ENCODE peak calls at places on chromosomes 13 and 19, in five cellular contexts. R is stomach, P is GM23338, Y is IMR-90, E is SK-N-SH. Q is an unnamed sample.
A peak's percentile ranks its signal among the peaks of the same experiment; 100 is the strongest.

GRCh38 chr13:23579886-23580706 is 9.9 kb downstream of the TNFRSF19 start:
- DNase-seq in R (no peak), P (peak; percentile 46), Y (peak; percentile 40), E (no peak), Q (no peak)

GRCh38 chr19:53898680-53899341 is 10.3 kb upstream of the CACNG7 start:
- DNase-seq in R (no peak), P (peak; percentile 100), Y (no peak), E (peak; percentile 96), Q (peak; percentile 100)

GRCh38 chr19:51595190-51595589 is 24.1 kb downstream of the ZNF175 start:
- DNase-seq in R (no peak), P (no peak), Y (no peak), E (no peak), Q (no peak)

GRCh38 chr19:48961051-48961649 is 4.0 kb upstream of the FTL start:
- DNase-seq in R (no peak), P (no peak), Y (no peak), E (no peak), Q (no peak)

GRCh38 chr13:107835339-107836018 is 379.9 kb downstream of the LIG4 start:
- DNase-seq in R (no peak), P (no peak), Y (peak; percentile 88), E (no peak), Q (no peak)

GRCh38 chr19:49764341-49764740 is 1.2 kb upstream of the TSKS start:
- DNase-seq in R (no peak), P (no peak), Y (no peak), E (no peak), Q (no peak)

GRCh38 chr13:43364210-43365041 is 341.0 kb downstream of the DNAJC15 start:
- DNase-seq in R (no peak), P (no peak), Y (peak; percentile 70), E (no peak), Q (no peak)

GRCh38 chr13:48998893-48999292 is 23.2 kb downstream of the FNDC3A start:
- DNase-seq in R (no peak), P (no peak), Y (no peak), E (no peak), Q (no peak)

GRCh38 chr19:623974-624373 is 9.4 kb downstream of the POLRMT start:
- DNase-seq in R (no peak), P (no peak), Y (peak; percentile 82), E (no peak), Q (no peak)

GRCh38 chr19:16203256-16204004 is 5.7 kb downstream of the AP1M1 start:
- DNase-seq in R (no peak), P (no peak), Y (no peak), E (no peak), Q (peak; percentile 33)

GRCh38 chr13:41241626-41242025 is 21.8 kb downstream of the MTRF1 start:
- DNase-seq in R (no peak), P (no peak), Y (no peak), E (peak; percentile 32), Q (no peak)

GRCh38 chr13:94249512-94249911 is 230.0 kb downstream of the DCT start:
- DNase-seq in R (no peak), P (peak; percentile 28), Y (peak; percentile 88), E (no peak), Q (peak; percentile 56)

GRCh38 chr13:21637296-21637695 is 33.3 kb upstream of the MICU2 start:
- DNase-seq in R (peak; percentile 82), P (peak; percentile 10), Y (peak; percentile 43), E (no peak), Q (no peak)

DNA sequence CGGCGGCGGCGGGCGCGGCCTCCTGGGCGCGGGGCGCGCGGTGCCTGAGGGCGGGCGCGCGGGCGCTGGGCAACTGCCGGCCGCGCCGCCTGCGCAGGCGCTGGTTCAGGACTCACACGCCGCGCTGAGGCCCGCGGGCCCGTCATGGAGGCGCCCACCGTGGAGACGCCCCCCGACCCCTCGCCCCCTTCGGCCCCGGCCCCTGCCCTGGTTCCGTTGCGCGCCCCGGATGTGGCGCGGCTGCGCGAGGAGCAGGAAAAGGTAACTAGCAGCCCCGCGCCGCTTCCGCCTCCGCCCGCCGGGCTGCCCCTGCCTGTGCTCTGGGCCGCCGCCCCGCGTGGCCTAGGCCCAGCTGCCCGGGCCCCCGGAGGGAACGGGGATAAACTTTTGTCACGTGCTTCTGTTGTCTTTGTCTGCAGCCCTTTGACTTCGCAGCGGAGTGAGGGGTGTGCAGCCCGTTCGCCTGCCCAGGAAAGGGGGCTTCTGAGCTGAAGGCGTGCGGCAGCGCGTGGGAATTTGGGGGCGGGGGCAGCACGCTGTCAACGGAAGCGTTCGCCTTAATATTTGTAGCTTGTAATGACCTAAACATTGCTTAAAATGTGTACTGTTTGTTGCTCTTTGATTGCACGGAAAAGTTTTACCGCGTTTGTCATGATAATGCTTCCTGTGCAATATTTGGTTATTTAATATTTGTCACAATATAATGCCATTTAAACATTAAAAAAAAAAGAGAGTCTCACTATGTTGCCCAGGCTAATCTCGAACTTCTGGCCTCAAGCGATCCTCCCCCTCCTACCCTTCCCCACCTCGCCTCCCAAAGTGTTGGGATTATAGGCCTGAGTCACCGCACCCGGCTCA is 594 bp downstream of the URI1 start:
- DNase-seq in R (peak; percentile 71), P (peak; percentile 71), Y (no peak), E (peak; percentile 89), Q (peak; percentile 85)
- H3K4me1 ChIP-seq in R (peaks cover 53% of the 10 kb centered on the region), P (peaks cover 24% of the 10 kb centered on the region), Y (peaks cover 8% of the 10 kb centered on the region), E (peaks cover 6% of the 10 kb centered on the region), Q (no peaks in the 10 kb centered on the region)

GRCh38 chr13:31997641-31998040 is 33.9 kb upstream of the FRY start:
- DNase-seq in R (no peak), P (no peak), Y (no peak), E (no peak), Q (no peak)
- H3K4me3 ChIP-seq in R (no peak overlapping the region), P (no peak overlapping the region), Y (no peak overlapping the region), E (no peak overlapping the region), Q (no peak overlapping the region)

GRCh38 chr19:55385749-55386514 is at the start of gene RPL28:
- DNase-seq in R (peak; percentile 98), P (peak; percentile 99), Y (peak; percentile 97), E (peak; percentile 94), Q (peak; percentile 99)
- H3K4me1 ChIP-seq in R (peaks cover 73% of the 10 kb centered on the region), P (peaks cover 52% of the 10 kb centered on the region), Y (peaks cover 41% of the 10 kb centered on the region), E (peaks cover 51% of the 10 kb centered on the region), Q (peaks cover 21% of the 10 kb centered on the region)

GRCh38 chr19:33518541-33518940 is 3.0 kb downstream of the PEPD start:
- DNase-seq in R (no peak), P (peak; percentile 30), Y (no peak), E (no peak), Q (no peak)
- H3K4me3 ChIP-seq in R (no peak overlapping the region), P (no peak overlapping the region), Y (no peak overlapping the region), E (no peak overlapping the region), Q (no peak overlapping the region)

GRCh38 chr13:39415003-39415402 is 188.0 kb downstream of the LHFPL6 start:
- DNase-seq in R (no peak), P (no peak), Y (no peak), E (no peak), Q (no peak)
- H3K4me1 ChIP-seq in R (peaks cover 23% of the 10 kb centered on the region), P (peaks cover 74% of the 10 kb centered on the region), Y (peaks cover 2% of the 10 kb centered on the region), E (no peaks in the 10 kb centered on the region), Q (peaks cover 16% of the 10 kb centered on the region)

DNA sequence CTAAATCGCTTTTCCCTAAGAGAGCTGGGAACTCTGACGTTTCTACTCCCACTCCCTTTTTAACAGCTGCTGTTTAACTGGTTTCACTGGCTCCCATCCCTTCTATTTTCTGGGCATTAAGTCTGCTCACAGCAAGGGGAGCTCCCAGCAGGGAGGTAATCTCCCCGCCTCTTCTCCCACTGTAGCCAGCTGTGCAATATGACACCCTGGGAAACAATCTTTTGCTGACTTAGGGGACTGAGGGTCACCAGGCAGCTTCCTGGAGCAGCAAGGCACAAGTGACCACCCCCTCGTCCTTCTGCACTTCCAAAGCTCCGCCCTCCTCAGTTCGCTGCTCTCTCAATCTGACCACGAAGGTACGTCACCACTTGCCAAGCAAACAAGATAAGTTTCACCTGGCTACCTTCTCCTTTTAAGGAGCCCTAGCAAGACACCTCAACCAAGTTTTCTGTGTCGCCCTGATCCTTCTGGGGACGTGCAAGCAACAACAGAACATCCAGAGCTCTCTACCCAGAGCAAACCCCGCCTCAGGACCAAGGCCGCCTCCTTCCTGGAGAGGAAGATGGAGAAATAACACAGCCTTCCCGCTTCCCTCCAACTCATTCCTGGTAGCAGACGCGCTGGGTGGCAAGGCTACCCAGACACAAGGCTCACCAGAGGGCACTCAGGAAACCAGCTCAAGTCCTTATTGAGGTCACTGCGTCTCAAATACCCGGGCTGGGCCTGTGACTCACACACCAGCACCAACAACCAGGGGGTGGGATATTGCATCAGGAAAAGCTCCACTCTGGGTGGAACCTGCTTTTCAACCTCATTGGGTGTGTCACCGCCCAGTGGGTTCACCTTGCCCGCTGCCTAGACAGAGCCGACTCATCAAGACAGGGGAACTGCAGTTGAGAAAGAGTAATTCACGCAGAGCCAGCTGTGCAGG is 92.4 kb downstream of the STK24 start:
- DNase-seq in R (peak; percentile 85), P (peak; percentile 91), Y (peak; percentile 95), E (no peak), Q (peak; percentile 94)
- H3K4me3 ChIP-seq in R (no peak overlapping the region), P (peak overlapping the region; percentile 25), Y (no peak overlapping the region), E (peak overlapping the region; percentile 8), Q (peak overlapping the region; percentile 56)

DNA sequence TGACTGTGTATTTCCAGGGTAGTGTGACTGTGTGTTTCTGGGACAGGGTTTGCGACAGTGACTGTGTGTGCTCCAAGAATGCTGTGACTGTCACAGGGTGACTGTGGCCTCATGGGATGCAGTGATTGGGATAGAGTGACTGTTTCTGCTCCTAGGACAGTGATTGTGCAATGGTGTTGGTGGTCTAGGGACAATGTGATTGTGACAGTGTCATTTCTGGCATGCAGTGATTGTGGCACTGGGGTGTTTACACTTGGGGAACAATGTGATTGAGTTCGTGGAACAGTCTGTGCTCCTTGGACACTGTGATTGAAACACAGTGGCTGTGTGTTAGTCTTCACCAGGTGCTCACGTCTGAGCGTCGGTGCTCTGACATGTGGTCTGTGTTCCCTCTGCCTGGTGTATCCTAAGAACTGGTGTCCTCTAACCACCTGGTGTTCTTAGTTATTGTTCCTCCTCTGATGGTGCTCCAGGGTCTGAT is 1.7 kb downstream of the PDE4A start:
- DNase-seq in R (no peak), P (no peak), Y (no peak), E (no peak), Q (no peak)
- H3K4me1 ChIP-seq in R (peaks cover 71% of the 10 kb centered on the region), P (peaks cover 30% of the 10 kb centered on the region), Y (peaks cover 13% of the 10 kb centered on the region), E (peaks cover 10% of the 10 kb centered on the region), Q (peaks cover 3% of the 10 kb centered on the region)

DNA sequence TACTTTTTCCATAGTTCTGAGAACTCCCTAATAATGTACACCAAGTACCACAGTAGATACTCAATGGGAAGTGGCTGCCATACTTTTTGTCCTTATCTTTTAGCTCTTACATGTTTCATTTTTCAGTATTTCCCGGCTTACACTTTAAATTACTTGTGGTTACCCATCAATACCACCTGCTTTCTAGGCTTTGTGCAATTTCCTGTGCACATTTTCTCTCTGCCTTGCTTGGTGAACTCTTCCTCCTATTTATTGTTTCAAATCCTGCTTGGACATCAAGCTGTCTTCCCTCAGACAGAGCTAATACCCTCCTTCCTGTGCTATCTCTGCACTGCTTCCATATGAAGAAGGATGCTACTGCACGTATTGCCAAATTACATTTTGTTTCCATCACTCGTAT is 5.9 kb downstream of the ZAR1L start:
- DNase-seq in R (no peak), P (no peak), Y (peak; percentile 7), E (no peak), Q (no peak)
- H3K4me3 ChIP-seq in R (peak overlapping the region; percentile 20), P (no peak overlapping the region), Y (no peak overlapping the region), E (no peak overlapping the region), Q (no peak overlapping the region)

GRCh38 chr19:55493650-55494171 is 5.5 kb downstream of the SSC5D start:
- DNase-seq in R (no peak), P (no peak), Y (no peak), E (no peak), Q (no peak)

GRCh38 chr19:55491546-55492360 is 3.5 kb downstream of the SSC5D start:
- DNase-seq in R (no peak), P (no peak), Y (no peak), E (no peak), Q (no peak)

GRCh38 chr19:55490478-55491436 is 2.5 kb downstream of the SSC5D start:
- DNase-seq in R (no peak), P (no peak), Y (no peak), E (no peak), Q (no peak)

GRCh38 chr19:55493052-55493649 is 4.9 kb downstream of the SSC5D start:
- DNase-seq in R (no peak), P (no peak), Y (peak; percentile 67), E (no peak), Q (no peak)

GRCh38 chr19:55492362-55492944 is 4.2 kb downstream of the SSC5D start:
- DNase-seq in R (no peak), P (no peak), Y (no peak), E (no peak), Q (no peak)
- H3K4me1 ChIP-seq in R (peaks cover 61% of the 10 kb centered on the region), P (peaks cover 14% of the 10 kb centered on the region), Y (peaks cover 28% of the 10 kb centered on the region), E (peaks cover 46% of the 10 kb centered on the region), Q (peaks cover 6% of the 10 kb centered on the region)

Q was measured in endodermal cell.